ENCODE peak calls at places on chromosomes 6 and 20, in seven cellular contexts. A is fibroblast of lung; I is GM23248; G is aorta; Y is CD4-positive, alpha-beta memory T cell; H is mesendoderm; J is fibroblast of the aortic adventitia. F is an unnamed sample.

GRCh38 chr6:38215225-38215624 is 395.7 kb downstream of the ZFAND3 start:
- DNase-seq in G (no peak), J (no peak), A (no peak), Y (no peak), I (peak), H (no peak), F (no peak)

GRCh38 chr20:33917813-33918525 is 75.7 kb upstream of the RALY start:
- DNase-seq in Y (no peak), G (no peak), I (no peak), A (no peak), J (peak), H (no peak), F (no peak)

GRCh38 chr6:108526739-108527174 is 34.0 kb upstream of the FOXO3 start:
- DNase-seq in Y (no peak), A (peak), H (peak), J (peak), G (no peak), I (peak), F (peak)

GRCh38 chr6:36302227-36302976 is 32.5 kb downstream of the PNPLA1 start:
- DNase-seq in I (peak), A (peak), G (peak), Y (peak), H (peak), J (peak), F (peak)

GRCh38 chr6:14832427-14832826 is 413.4 kb upstream of the JARID2 start:
- DNase-seq in J (no peak), I (no peak), Y (no peak), H (no peak), A (no peak), G (no peak), F (no peak)

GRCh38 chr6:107626645-107627044 is 136.7 kb downstream of the SOBP start:
- DNase-seq in A (no peak), Y (no peak), J (no peak), G (no peak), I (no peak), H (no peak), F (no peak)

GRCh38 chr20:64247970-64248841 is 7.3 kb upstream of the PCMTD2 start:
- DNase-seq in I (no peak), H (no peak), Y (no peak), J (no peak), A (no peak), G (no peak), F (no peak)

GRCh38 chr6:149963462-149964242 is at the start of gene ULBP1:
- DNase-seq in J (peak), A (peak), G (peak), Y (peak), I (peak), H (peak), F (peak)

GRCh38 chr6:107700016-107700335 is 124.1 kb downstream of the SCML4 start:
- DNase-seq in J (no peak), I (no peak), Y (no peak), H (peak), G (no peak), A (peak), F (no peak)

GRCh38 chr6:80161438-80161837 is 55.0 kb downstream of the BCKDHB start:
- DNase-seq in A (no peak), I (no peak), G (no peak), J (no peak), H (peak), Y (no peak), F (no peak)

GRCh38 chr6:20056350-20056992 is 155.8 kb downstream of the MBOAT1 start:
- DNase-seq in Y (no peak), A (peak), J (peak), H (peak), I (peak), G (no peak), F (peak)

GRCh38 chr20:32155017-32155965 is 45.8 kb downstream of the TM9SF4 start:
- DNase-seq in I (peak), A (peak), H (peak), J (peak), G (peak), Y (no peak), F (peak)

GRCh38 chr6:118565317-118565960 is 17.3 kb downstream of the PLN start:
- DNase-seq in A (peak), G (no peak), H (peak), J (no peak), I (no peak), Y (peak), F (peak)

GRCh38 chr6:140850438-140850837 is 1282.3 kb upstream of the GJE1 start:
- DNase-seq in G (no peak), H (no peak), J (peak), Y (no peak), I (peak), A (peak), F (peak)

GRCh38 chr6:37141291-37142046 is 28.5 kb upstream of the PIM1 start:
- DNase-seq in J (peak), G (no peak), A (peak), I (peak), Y (no peak), H (peak), F (no peak)

GRCh38 chr20:57785061-57785460 is 75.2 kb upstream of the PMEPA1 start:
- DNase-seq in I (no peak), J (no peak), H (no peak), Y (no peak), G (peak), A (no peak), F (no peak)

GRCh38 chr6:96844530-96844929 is 7.3 kb upstream of the GPR63 start:
- DNase-seq in G (no peak), J (no peak), A (no peak), H (no peak), Y (no peak), I (no peak), F (no peak)

GRCh38 chr6:3961581-3962225 is 112.5 kb downstream of the FAM50B start:
- DNase-seq in H (no peak), J (no peak), A (peak), G (no peak), I (peak), Y (no peak), F (no peak)

GRCh38 chr20:5864873-5865582 is 85.3 kb downstream of the TRMT6 start:
- DNase-seq in G (no peak), J (peak), Y (no peak), H (no peak), I (peak), A (peak), F (peak)

GRCh38 chr6:28551891-28552666 is 26.4 kb downstream of the GPX5 start:
- DNase-seq in Y (no peak), I (no peak), A (no peak), H (no peak), J (no peak), G (no peak), F (no peak)

GRCh38 chr6:12401200-12401599 is 111.0 kb downstream of the EDN1 start:
- DNase-seq in J (peak), G (no peak), H (no peak), I (no peak), Y (no peak), A (no peak), F (no peak)

GRCh38 chr20:37901280-37901666 is 1.7 kb upstream of the VSTM2L start:
- DNase-seq in Y (no peak), I (peak), A (no peak), H (peak), G (no peak), J (no peak), F (no peak)

GRCh38 chr6:157966597-157966977 is 15.1 kb upstream of the SYNJ2 start:
- DNase-seq in Y (no peak), J (no peak), I (no peak), H (no peak), A (no peak), G (no peak), F (no peak)

GRCh38 chr6:150269857-150270223 is 99.0 kb upstream of the IYD start:
- DNase-seq in G (no peak), A (peak), H (peak), J (peak), Y (no peak), I (peak), F (peak)

GRCh38 chr6:11770546-11771466 is 7.8 kb downstream of the ADTRP start:
- DNase-seq in Y (no peak), H (peak), J (peak), G (peak), A (peak), I (peak), F (peak)

DNA sequence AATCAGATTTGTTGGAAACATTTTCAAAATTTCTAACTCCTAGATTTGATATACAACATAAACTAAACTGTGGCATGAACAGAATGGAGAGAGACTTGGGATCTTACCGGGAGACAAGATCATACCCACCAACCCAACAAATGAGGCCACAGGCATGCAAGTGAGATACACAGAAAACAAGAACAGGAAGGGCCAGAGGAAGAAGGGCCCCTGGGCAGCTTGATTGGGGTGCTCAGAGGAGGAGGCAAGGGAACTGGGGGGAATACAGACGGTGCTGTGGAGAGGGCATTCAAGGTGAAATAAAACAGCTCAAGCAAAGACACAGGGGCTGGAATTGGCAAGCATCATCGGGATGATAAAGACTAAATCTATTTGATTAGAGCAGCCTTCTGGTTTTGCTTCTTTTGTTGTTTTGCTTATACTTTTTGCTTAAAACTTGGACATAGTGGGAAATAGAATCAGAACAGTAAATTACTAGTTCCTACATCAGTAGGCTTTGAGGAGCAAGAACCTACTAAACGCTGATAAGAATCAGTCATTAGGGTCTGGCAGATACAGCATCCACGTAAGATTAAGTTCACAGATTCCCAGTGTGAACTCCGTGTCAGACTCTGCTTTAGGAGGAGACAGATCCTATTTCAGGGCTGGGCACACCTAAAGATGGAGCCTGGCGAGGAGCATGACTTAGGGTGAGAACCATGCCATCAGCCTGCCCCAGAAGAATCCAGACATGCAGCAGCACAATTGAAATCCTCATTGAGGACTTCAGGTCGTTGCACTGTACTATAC is 3.5 kb upstream of the RAMACL start:
- DNase-seq in A (peak), G (no peak), Y (no peak), H (no peak), I (no peak), J (no peak), F (no peak)
- H3K4me3 ChIP-seq in A (no peak), G (no peak), Y (no peak), H (no peak), I (no peak), J (no peak), F (no peak)

GRCh38 chr20:50015993-50016770 is 33.4 kb downstream of the SNAI1 start:
- DNase-seq in H (peak), Y (no peak), J (no peak), I (peak), A (no peak), G (no peak), F (no peak)
- H3K4me3 ChIP-seq in H (no peak), Y (no peak), J (no peak), I (no peak), A (no peak), G (no peak), F (no peak)

DNA sequence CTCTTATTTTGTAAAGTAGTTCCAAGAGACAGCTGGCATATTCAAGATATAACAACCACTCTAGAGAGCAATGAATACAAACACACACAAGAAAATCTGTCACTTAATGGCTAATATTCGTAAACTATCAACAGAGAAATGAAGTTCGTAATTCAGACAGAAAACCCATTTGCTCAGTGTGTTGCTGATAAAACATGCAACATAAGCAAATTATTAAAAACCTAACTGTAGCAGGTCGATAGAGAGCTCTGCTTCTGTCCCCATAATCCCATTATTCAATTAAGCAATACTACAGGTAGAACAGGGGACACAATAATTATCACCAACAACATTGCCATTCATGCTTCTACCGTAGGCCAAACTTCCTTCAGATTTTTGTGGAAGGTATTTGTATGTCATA is 714.4 kb upstream of the MARCKS start:
- DNase-seq in J (no peak), H (no peak), G (no peak), I (no peak), A (no peak), Y (no peak), F (no peak)
- H3K4me3 ChIP-seq in J (no peak), H (no peak), G (no peak), I (no peak), A (no peak), Y (no peak), F (no peak)

DNA sequence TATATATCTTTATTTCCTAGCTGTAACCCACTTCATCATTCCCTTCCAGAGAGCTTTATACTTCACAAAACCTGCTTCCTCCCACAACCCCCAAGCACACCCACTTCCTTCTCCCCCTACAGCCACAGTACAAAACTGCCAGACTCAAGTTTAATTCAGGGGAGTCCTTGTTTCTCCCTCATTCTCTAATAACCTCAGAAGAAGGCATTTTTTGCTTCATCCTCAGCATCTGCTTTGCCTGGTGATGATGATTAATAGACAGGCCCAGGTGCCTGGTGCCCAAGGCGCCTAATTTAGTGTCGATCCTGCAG is 414.3 kb downstream of the KIF16B start:
- DNase-seq in G (no peak), H (no peak), I (no peak), A (no peak), Y (no peak), J (no peak), F (no peak)
- H3K4me3 ChIP-seq in G (no peak), H (no peak), I (no peak), A (no peak), Y (no peak), J (no peak), F (no peak)

GRCh38 chr20:12414446-12415274 is 497.0 kb downstream of the BTBD3 start:
- DNase-seq in G (no peak), H (peak), I (no peak), J (peak), A (no peak), Y (no peak), F (peak)
- H3K4me3 ChIP-seq in G (no peak), H (no peak), I (no peak), J (no peak), A (no peak), Y (no peak), F (no peak)

DNA sequence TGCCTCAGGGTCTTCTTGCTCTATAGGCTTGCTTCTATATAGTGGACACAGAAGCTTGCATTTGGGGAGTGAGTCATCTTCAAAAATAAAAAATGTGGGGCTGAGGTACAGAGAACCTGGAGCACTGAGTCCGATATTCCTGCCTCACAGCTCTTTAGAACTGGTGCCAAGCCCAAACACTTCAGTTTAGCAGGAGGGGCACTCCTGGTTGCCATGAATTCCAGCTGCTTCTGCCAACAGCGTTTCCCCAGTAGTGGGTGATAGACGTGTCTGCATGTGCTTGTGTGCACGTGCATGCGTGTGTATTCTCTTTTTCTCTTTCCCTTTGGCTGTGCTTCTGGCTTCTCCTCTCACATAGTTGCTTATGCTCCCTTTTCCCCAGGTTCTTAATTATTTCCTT is 11.9 kb downstream of the DNPH1 start:
- DNase-seq in I (no peak), A (no peak), J (no peak), Y (no peak), G (peak), H (no peak), F (no peak)
- H3K4me3 ChIP-seq in I (no peak), A (no peak), J (no peak), Y (no peak), G (no peak), H (no peak), F (no peak)